ENCODE peak calls at places on chromosome 6, in five cellular contexts. D, R, N, F and S are unnamed samples.

GRCh38 chr6:143236151-143236788 is 175.6 kb downstream of the AIG1 start:
- DNase-seq in D (no peak), R (no peak), N (no peak), F (no peak), S (no peak)

GRCh38 chr6:33935439-33936080 is 131.8 kb upstream of the MLN start:
- DNase-seq in D (no peak), R (no peak), N (no peak), F (no peak), S (no peak)

GRCh38 chr6:77368660-77369313 is 94.5 kb downstream of the HTR1B start:
- DNase-seq in D (no peak), R (no peak), N (no peak), F (no peak), S (no peak)

GRCh38 chr6:140572129-140572528 is 1197.7 kb upstream of the CITED2 start:
- DNase-seq in D (no peak), R (no peak), N (no peak), F (no peak), S (peak; percentile 52)

GRCh38 chr6:6560909-6561308 is 27.6 kb upstream of the LY86 start:
- DNase-seq in D (no peak), R (no peak), N (no peak), F (no peak), S (no peak)

GRCh38 chr6:45681860-45682488 is 304.2 kb upstream of the SUPT3H start:
- DNase-seq in D (peak; percentile 70), R (no peak), N (peak; percentile 75), F (no peak), S (no peak)

GRCh38 chr6:45807610-45808009 is 208.1 kb downstream of the CLIC5 start:
- DNase-seq in D (no peak), R (no peak), N (no peak), F (no peak), S (no peak)

GRCh38 chr6:1617466-1618304 is 8.0 kb downstream of the FOXC1 start:
- DNase-seq in D (peak; percentile 44), R (no peak), N (no peak), F (no peak), S (no peak)

GRCh38 chr6:30075987-30076311 is 380 bp upstream of the RNF39 start:
- DNase-seq in D (peak; percentile 71), R (no peak), N (no peak), F (no peak), S (no peak)

GRCh38 chr6:150996968-150997367 is 131.5 kb downstream of the MTHFD1L start:
- DNase-seq in D (no peak), R (no peak), N (no peak), F (no peak), S (no peak)

GRCh38 chr6:89412071-89413005 is at the start of gene RRAGD:
- DNase-seq in D (peak; percentile 84), R (peak; percentile 40), N (peak; percentile 68), F (peak; percentile 77), S (no peak)

GRCh38 chr6:20319520-20320357 is 81.9 kb upstream of the E2F3 start:
- DNase-seq in D (peak; percentile 89), R (peak; percentile 56), N (peak; percentile 75), F (no peak), S (no peak)

GRCh38 chr6:105038259-105038658 is 81.4 kb downstream of the LIN28B start:
- DNase-seq in D (no peak), R (no peak), N (no peak), F (peak; percentile 0), S (no peak)